ENCODE peak calls at places on chromosomes 5 and 9, in four cellular contexts. One of them, this sample, is unnamed. For H3K4me1, the result is how much of the 10 kb centered on the place peaks cover.

GRCh38 chr5:112697301-112697700 is 40.4 kb upstream of the APC start:
- DNase-seq in uterus: no peak
- DNase-seq in thyroid gland: no peak
- DNase-seq in heart left ventricle: no peak
- DNase-seq in this sample: no peak

GRCh38 chr5:61329729-61330128 is 2.3 kb upstream of the ZSWIM6 start:
- DNase-seq in uterus: no peak
- DNase-seq in thyroid gland: no peak
- DNase-seq in heart left ventricle: no peak
- DNase-seq in this sample: no peak

GRCh38 chr5:132416306-132417009 is 46.9 kb downstream of the SLC22A5 start:
- DNase-seq in uterus: no peak
- DNase-seq in thyroid gland: no peak
- DNase-seq in heart left ventricle: no peak
- DNase-seq in this sample: no peak

GRCh38 chr5:137622850-137623249 is 113.0 kb downstream of the KLHL3 start:
- DNase-seq in uterus: no peak
- DNase-seq in thyroid gland: peak
- DNase-seq in heart left ventricle: peak
- DNase-seq in this sample: no peak

GRCh38 chr9:109574061-109574882 is 76.2 kb upstream of the PTPN3 start:
- DNase-seq in uterus: peak
- DNase-seq in thyroid gland: peak
- DNase-seq in heart left ventricle: no peak
- DNase-seq in this sample: no peak

GRCh38 chr5:140468188-140468587 is 66.6 kb downstream of the ANKHD1 start:
- DNase-seq in uterus: no peak
- DNase-seq in thyroid gland: no peak
- DNase-seq in heart left ventricle: no peak
- DNase-seq in this sample: no peak

GRCh38 chr5:100761192-100761591 is 141.9 kb downstream of the ST8SIA4 start:
- DNase-seq in uterus: no peak
- DNase-seq in thyroid gland: no peak
- DNase-seq in heart left ventricle: no peak
- DNase-seq in this sample: no peak

GRCh38 chr5:176154821-176155220 is 83.4 kb upstream of the SIMC1 start:
- DNase-seq in uterus: no peak
- DNase-seq in thyroid gland: no peak
- DNase-seq in heart left ventricle: no peak
- DNase-seq in this sample: no peak

GRCh38 chr5:179416114-179416730 is 71.0 kb upstream of the ADAMTS2 start:
- DNase-seq in uterus: no peak
- DNase-seq in thyroid gland: no peak
- DNase-seq in heart left ventricle: no peak
- DNase-seq in this sample: peak

GRCh38 chr5:139655727-139656271 is 7.7 kb downstream of the CXXC5 start:
- DNase-seq in uterus: no peak
- DNase-seq in thyroid gland: peak
- DNase-seq in heart left ventricle: peak
- DNase-seq in this sample: no peak

GRCh38 chr9:82721596-82721995 is 341.3 kb downstream of the RASEF start:
- DNase-seq in uterus: no peak
- DNase-seq in thyroid gland: no peak
- DNase-seq in heart left ventricle: no peak
- DNase-seq in this sample: no peak

GRCh38 chr9:134642385-134643181 is 980 bp downstream of the COL5A1 start:
- DNase-seq in uterus: peak
- DNase-seq in thyroid gland: peak
- DNase-seq in heart left ventricle: peak
- DNase-seq in this sample: no peak

GRCh38 chr9:89888677-89889076 is 283.9 kb downstream of the GADD45G start:
- DNase-seq in uterus: no peak
- DNase-seq in thyroid gland: no peak
- DNase-seq in heart left ventricle: no peak
- DNase-seq in this sample: no peak

GRCh38 chr5:170488576-170488975 is 15.2 kb upstream of the KCNIP1 start:
- DNase-seq in uterus: no peak
- DNase-seq in thyroid gland: peak
- DNase-seq in heart left ventricle: no peak
- DNase-seq in this sample: no peak

GRCh38 chr9:97831843-97832636 is 21.0 kb upstream of the FOXE1 start:
- DNase-seq in uterus: no peak
- DNase-seq in thyroid gland: peak
- DNase-seq in heart left ventricle: no peak
- DNase-seq in this sample: no peak

GRCh38 chr9:101977614-101978210 is 239.3 kb upstream of the GRIN3A start:
- DNase-seq in uterus: no peak
- DNase-seq in thyroid gland: no peak
- DNase-seq in heart left ventricle: no peak
- DNase-seq in this sample: no peak
- TF ChIP-seq CTCF in uterus: peak
- TF ChIP-seq CTCF in thyroid gland: peak
- TF ChIP-seq CTCF in heart left ventricle: peak
- TF ChIP-seq CTCF in this sample: no peak

DNA sequence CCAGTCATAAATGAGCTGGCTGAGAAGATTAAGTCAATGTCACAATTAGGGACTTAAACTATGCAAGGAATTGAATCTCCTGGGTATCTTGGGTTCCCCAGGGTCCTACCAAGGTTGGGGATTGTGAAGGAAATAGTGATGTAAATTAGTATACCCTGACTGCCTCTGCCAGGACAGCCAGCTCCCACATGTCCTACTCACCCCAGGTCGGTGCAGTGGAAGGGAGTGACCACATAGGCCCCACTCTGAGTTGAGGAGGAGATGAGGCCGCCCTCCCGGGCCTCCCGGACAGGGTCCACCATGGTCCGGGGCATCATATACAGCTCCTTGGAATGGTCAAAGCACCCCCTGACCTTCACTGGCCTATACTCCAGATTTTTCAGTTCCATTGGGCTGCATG is 2.7 kb downstream of the SURF1 start:
- DNase-seq in uterus: no peak
- DNase-seq in thyroid gland: no peak
- DNase-seq in heart left ventricle: no peak
- DNase-seq in this sample: no peak
- TF ChIP-seq POLR2A in uterus: no peak
- TF ChIP-seq POLR2A in thyroid gland: no peak
- TF ChIP-seq POLR2A in heart left ventricle: no peak
- TF ChIP-seq POLR2A in this sample: no peak

GRCh38 chr5:62560786-62561185 is 17.8 kb upstream of the LRRC70 start:
- DNase-seq in uterus: no peak
- DNase-seq in thyroid gland: no peak
- DNase-seq in heart left ventricle: no peak
- DNase-seq in this sample: no peak
- H3K4me1 ChIP-seq in uterus: under half
- H3K4me1 ChIP-seq in thyroid gland: under half
- H3K4me1 ChIP-seq in heart left ventricle: under half
- H3K4me1 ChIP-seq in this sample: under half

GRCh38 chr5:164051745-164052144 is 546.3 kb downstream of the MAT2B start:
- DNase-seq in uterus: no peak
- DNase-seq in thyroid gland: no peak
- DNase-seq in heart left ventricle: no peak
- DNase-seq in this sample: no peak

GRCh38 chr5:164052536-164053090 is 547.2 kb downstream of the MAT2B start:
- DNase-seq in uterus: no peak
- DNase-seq in thyroid gland: no peak
- DNase-seq in heart left ventricle: no peak
- DNase-seq in this sample: no peak

GRCh38 chr5:164053123-164053522 is 547.7 kb downstream of the MAT2B start:
- DNase-seq in uterus: no peak
- DNase-seq in thyroid gland: no peak
- DNase-seq in heart left ventricle: no peak
- DNase-seq in this sample: no peak

GRCh38 chr5:164054461-164054860 is 549.0 kb downstream of the MAT2B start:
- DNase-seq in uterus: no peak
- DNase-seq in thyroid gland: no peak
- DNase-seq in heart left ventricle: no peak
- DNase-seq in this sample: no peak

DNA sequence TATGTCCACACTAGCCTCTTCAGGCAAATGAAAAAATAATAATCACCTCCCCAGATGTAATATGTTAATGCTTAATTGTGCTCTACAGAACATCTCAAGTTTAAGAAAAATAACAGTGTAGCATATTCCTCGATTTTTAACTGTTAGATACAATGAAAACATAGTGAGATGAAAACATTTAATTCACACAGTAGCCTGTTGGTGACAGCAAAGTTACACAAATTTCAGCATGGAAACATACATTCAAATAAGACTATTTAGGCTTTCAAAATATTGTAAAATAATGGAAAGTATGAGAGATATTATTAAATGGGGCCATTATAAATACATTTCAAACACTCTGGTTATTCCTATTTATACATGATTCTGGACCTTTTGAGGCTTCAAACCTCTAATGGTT is 543.1 kb downstream of the MAT2B start:
- DNase-seq in uterus: no peak
- DNase-seq in thyroid gland: no peak
- DNase-seq in heart left ventricle: no peak
- DNase-seq in this sample: no peak
- TF ChIP-seq CTCF in uterus: no peak
- TF ChIP-seq CTCF in thyroid gland: no peak
- TF ChIP-seq CTCF in heart left ventricle: peak
- TF ChIP-seq CTCF in this sample: no peak

GRCh38 chr5:121910036-121910435 is 51.7 kb upstream of the SRFBP1 start:
- DNase-seq in uterus: no peak
- DNase-seq in thyroid gland: no peak
- DNase-seq in heart left ventricle: no peak
- DNase-seq in this sample: no peak
- TF ChIP-seq POLR2A in uterus: no peak
- TF ChIP-seq POLR2A in thyroid gland: no peak
- TF ChIP-seq POLR2A in heart left ventricle: no peak
- TF ChIP-seq POLR2A in this sample: no peak

GRCh38 chr9:20441166-20441565 is 181.1 kb downstream of the MLLT3 start:
- DNase-seq in uterus: no peak
- DNase-seq in thyroid gland: no peak
- DNase-seq in heart left ventricle: no peak
- DNase-seq in this sample: no peak

GRCh38 chr9:20447291-20447690 is 175.0 kb downstream of the MLLT3 start:
- DNase-seq in uterus: no peak
- DNase-seq in thyroid gland: no peak
- DNase-seq in heart left ventricle: no peak
- DNase-seq in this sample: no peak

GRCh38 chr9:20441704-20442423 is 180.4 kb downstream of the MLLT3 start:
- DNase-seq in uterus: no peak
- DNase-seq in thyroid gland: no peak
- DNase-seq in heart left ventricle: no peak
- DNase-seq in this sample: no peak

GRCh38 chr9:20446248-20446647 is 176.1 kb downstream of the MLLT3 start:
- DNase-seq in uterus: no peak
- DNase-seq in thyroid gland: no peak
- DNase-seq in heart left ventricle: no peak
- DNase-seq in this sample: no peak

GRCh38 chr9:20442461-20443319 is 179.6 kb downstream of the MLLT3 start:
- DNase-seq in uterus: no peak
- DNase-seq in thyroid gland: no peak
- DNase-seq in heart left ventricle: no peak
- DNase-seq in this sample: no peak
- H3K4me1 ChIP-seq in uterus: under half
- H3K4me1 ChIP-seq in thyroid gland: under half
- H3K4me1 ChIP-seq in heart left ventricle: under half
- H3K4me1 ChIP-seq in this sample: under half

DNA sequence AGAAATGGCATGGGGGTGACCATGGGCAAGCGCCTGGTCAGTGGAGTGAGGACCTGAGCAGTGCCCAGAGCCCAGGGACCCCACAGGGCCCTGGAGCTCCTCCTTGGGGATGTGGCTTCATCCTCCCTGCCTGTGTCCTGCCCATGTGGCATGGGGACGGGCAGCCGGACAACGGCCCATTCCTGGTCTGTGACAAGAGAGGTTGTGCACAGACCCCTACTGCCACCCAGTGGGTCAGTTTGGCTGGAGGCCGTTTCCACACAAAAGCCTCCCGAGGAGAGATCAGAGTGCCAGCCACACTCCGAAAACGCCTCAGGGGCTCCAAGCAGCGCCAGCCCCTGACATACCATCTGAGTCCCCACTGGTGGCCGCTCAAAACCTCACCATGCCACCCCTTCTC is 19.8 kb downstream of the SLC6A18 start:
- DNase-seq in uterus: no peak
- DNase-seq in thyroid gland: no peak
- DNase-seq in heart left ventricle: no peak
- DNase-seq in this sample: no peak
- TF ChIP-seq CTCF in uterus: no peak
- TF ChIP-seq CTCF in thyroid gland: no peak
- TF ChIP-seq CTCF in heart left ventricle: no peak
- TF ChIP-seq CTCF in this sample: no peak

DNA sequence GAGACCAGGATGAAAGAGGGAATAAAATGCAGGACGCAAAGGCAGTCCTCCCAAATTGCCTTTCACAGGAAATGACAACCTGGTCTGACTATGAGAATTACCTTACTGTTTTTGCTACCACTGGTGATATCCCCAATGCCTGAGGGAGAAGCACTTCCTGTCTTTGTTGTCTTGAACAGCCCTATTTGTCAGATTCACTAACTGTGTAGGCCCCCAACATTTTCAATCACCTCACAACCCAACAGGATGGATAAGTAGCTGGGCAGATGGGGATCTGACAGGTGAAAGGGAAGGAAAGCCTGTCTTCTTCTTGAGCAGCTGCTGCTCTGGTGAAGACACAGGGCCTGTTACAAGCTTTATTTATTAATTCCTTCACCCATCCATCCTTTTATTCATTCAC is 9.7 kb downstream of the ESM1 start:
- DNase-seq in uterus: no peak
- DNase-seq in thyroid gland: no peak
- DNase-seq in heart left ventricle: no peak
- DNase-seq in this sample: no peak
- TF ChIP-seq POLR2A in uterus: no peak
- TF ChIP-seq POLR2A in thyroid gland: no peak
- TF ChIP-seq POLR2A in heart left ventricle: no peak
- TF ChIP-seq POLR2A in this sample: no peak

This sample was measured in vagina.